ENCODE peak calls at places on chromosome X, in five cellular contexts. T is substantia nigra; I is NCI-H748 treated with DMSO at 0.1 percent for 48 hours; X is stimulated activated CD4-positive, alpha-beta T cell treated with anti-CD3 and anti-CD28 coated beads, Interleukin-4, amount 100 ng/mL, for 48 hours; S is iPS DF 19.7. K is an unnamed sample.
A peak's percentile ranks its signal among the peaks of the same experiment; 100 is the strongest.

GRCh38 chrX:51608766-51609165 is 9.9 kb downstream of the CENPVL3 start:
- DNase-seq in X (no peak), I (no peak), T (no peak), S (no peak), K (no peak)

GRCh38 chrX:134172588-134173259 is 64.3 kb upstream of the CCDC160 start:
- DNase-seq in I (no peak), T (peak; percentile 37), S (no peak), X (no peak), K (no peak)

GRCh38 chrX:107374831-107375230 is 74.6 kb upstream of the FRMPD3 start:
- DNase-seq in T (no peak), I (no peak), S (no peak), X (no peak), K (no peak)

GRCh38 chrX:19863237-19864223 is 23.9 kb downstream of the SH3KBP1 start:
- DNase-seq in X (no peak), T (no peak), S (no peak), I (no peak), K (peak; percentile 19)

GRCh38 chrX:11688201-11688600 is 22.5 kb upstream of the ARHGAP6 start:
- DNase-seq in T (no peak), X (no peak), I (no peak), S (no peak), K (no peak)

GRCh38 chrX:44451056-44451455 is 91.6 kb downstream of the FUNDC1 start:
- DNase-seq in S (no peak), T (no peak), I (no peak), X (no peak), K (no peak)

GRCh38 chrX:9885150-9885549 is 82.0 kb upstream of the CLDN34 start:
- DNase-seq in T (peak; percentile 51), X (peak; percentile 47), S (no peak), I (peak; percentile 34), K (peak; percentile 48)

GRCh38 chrX:131979116-131979515 is 44.0 kb upstream of the STK26 start:
- DNase-seq in I (no peak), X (no peak), S (no peak), T (no peak), K (no peak)

GRCh38 chrX:103183912-103184311 is 31.0 kb upstream of the BEX4 start:
- DNase-seq in I (peak; percentile 3), T (no peak), X (no peak), S (peak; percentile 5), K (no peak)

GRCh38 chrX:133461226-133461625 is 45.9 kb upstream of the GPC4 start:
- DNase-seq in I (no peak), T (no peak), S (no peak), X (no peak), K (no peak)

GRCh38 chrX:120672389-120672788 is 42.5 kb upstream of the C1GALT1C1 start:
- DNase-seq in I (no peak), T (no peak), X (no peak), S (no peak), K (peak; percentile 80)

GRCh38 chrX:136620780-136621179 is 27.2 kb upstream of the CD40LG start:
- DNase-seq in I (no peak), X (no peak), S (no peak), T (no peak), K (no peak)

GRCh38 chrX:40471965-40472648 is 108.7 kb upstream of the ATP6AP2 start:
- DNase-seq in T (peak; percentile 5), I (peak; percentile 43), X (no peak), S (no peak), K (peak; percentile 62)

GRCh38 chrX:55451990-55452824 is at the start of gene MAGEH1:
- DNase-seq in I (peak; percentile 67), T (peak; percentile 85), X (peak; percentile 71), S (peak; percentile 15), K (peak; percentile 50)

GRCh38 chrX:2521927-2522386 is 21.2 kb upstream of the DHRSX start:
- DNase-seq in T (no peak), X (no peak), S (no peak), I (no peak), K (no peak)

GRCh38 chrX:71930298-71930697 is 19.7 kb downstream of the NHSL2 start:
- DNase-seq in X (no peak), I (no peak), T (no peak), S (no peak), K (no peak)

GRCh38 chrX:44954562-44954961 is 81.6 kb downstream of the KDM6A start:
- DNase-seq in T (no peak), S (no peak), I (no peak), X (no peak), K (no peak)

GRCh38 chrX:54640103-54640428 is 110.0 kb downstream of the GNL3L start:
- DNase-seq in T (no peak), X (no peak), S (no peak), I (no peak), K (no peak)

GRCh38 chrX:68997911-68998310 is 167.3 kb downstream of the PJA1 start:
- DNase-seq in S (no peak), I (no peak), T (no peak), X (no peak), K (no peak)

GRCh38 chrX:39891781-39892180 is 206.0 kb downstream of the BCOR start:
- DNase-seq in X (no peak), T (no peak), I (no peak), S (no peak), K (peak; percentile 89)

GRCh38 chrX:10636337-10636736 is 16.0 kb upstream of the MID1 start:
- DNase-seq in T (no peak), S (no peak), I (no peak), X (no peak), K (no peak)

GRCh38 chrX:65674351-65674893 is 7.0 kb downstream of the MSN start:
- DNase-seq in X (no peak), I (no peak), S (no peak), T (no peak), K (no peak)

GRCh38 chrX:51802917-51803688 is 59.9 kb downstream of the GSPT2 start:
- DNase-seq in T (peak; percentile 14), I (peak; percentile 71), X (peak; percentile 31), S (peak; percentile 70), K (peak; percentile 50)

GRCh38 chrX:38879631-38880220 is 78.5 kb downstream of the MID1IP1 start:
- DNase-seq in S (no peak), T (no peak), X (no peak), I (peak; percentile 49), K (peak; percentile 82)

GRCh38 chrX:153414838-153415552 is 3.7 kb downstream of the ZFP92 start:
- DNase-seq in I (no peak), X (no peak), T (no peak), S (no peak), K (no peak)

GRCh38 chrX:49029876-49030275 is 13.3 kb downstream of the TFE3 start:
- DNase-seq in T (no peak), X (no peak), I (no peak), S (no peak), K (peak; percentile 72)

GRCh38 chrX:7486502-7486901 is 338.5 kb upstream of the PUDP start:
- DNase-seq in I (no peak), T (no peak), X (no peak), S (no peak), K (no peak)

GRCh38 chrX:10016516-10017132 is 49.5 kb downstream of the CLDN34 start:
- DNase-seq in X (no peak), T (no peak), I (no peak), S (no peak), K (no peak)

GRCh38 chrX:153190384-153190783 is 11.3 kb downstream of the MAGEA1 start:
- DNase-seq in T (no peak), I (no peak), S (no peak), X (no peak), K (no peak)

GRCh38 chrX:5142644-5143043 is 1086.0 kb downstream of the NLGN4X start:
- DNase-seq in X (no peak), S (no peak), I (no peak), T (no peak), K (no peak)

GRCh38 chrX:140733766-140734342 is 24.3 kb downstream of the LINC00632 start:
- DNase-seq in X (no peak), T (peak; percentile 7), I (peak; percentile 42), S (no peak), K (peak; percentile 45)

K was measured in bronchial epithelial cell.